ENCODE peak calls at places on chromosome 18, in five cellular contexts. Y is substantia nigra; E is H7; C is activated naive CD4-positive, alpha-beta T cell treated with anti-CD3 and anti-CD28 coated beads for 36 hours; T is activated CD8-positive, alpha-beta memory T cell treated with anti-CD3 and anti-CD28 coated beads for 1 hour. D is an unnamed sample.

GRCh38 chr18:55768255-55768654 is 180.3 kb upstream of the TCF4 start:
- DNase-seq in Y (no peak), C (no peak), T (no peak), E (peak), D (no peak)

GRCh38 chr18:38307919-38308318 is 742.3 kb upstream of the CELF4 start:
- DNase-seq in Y (no peak), C (no peak), E (no peak), T (no peak), D (no peak)

GRCh38 chr18:73842795-73843394 is 304.7 kb downstream of the FBXO15 start:
- DNase-seq in E (peak), T (no peak), C (peak), Y (peak), D (peak)

GRCh38 chr18:36149514-36150289 is 20.0 kb downstream of the ELP2 start:
- DNase-seq in E (no peak), C (no peak), T (no peak), Y (no peak), D (no peak)

GRCh38 chr18:23300211-23300887 is 152.7 kb upstream of the RIOK3 start:
- DNase-seq in T (no peak), E (no peak), C (no peak), Y (no peak), D (no peak)

GRCh38 chr18:54129448-54130134 is 94.9 kb downstream of the MBD2 start:
- DNase-seq in T (no peak), Y (no peak), C (peak), E (no peak), D (no peak)

GRCh38 chr18:44927127-44927849 is 246.6 kb downstream of the SETBP1 start:
- DNase-seq in C (no peak), E (no peak), Y (no peak), T (no peak), D (no peak)

GRCh38 chr18:39241534-39241933 is 1675.9 kb upstream of the CELF4 start:
- DNase-seq in Y (no peak), C (no peak), T (no peak), E (no peak), D (no peak)

GRCh38 chr18:48122376-48122775 is 191.9 kb upstream of the SMAD2 start:
- DNase-seq in Y (no peak), E (no peak), C (no peak), T (no peak), D (no peak)

GRCh38 chr18:23502516-23503037 is 734 bp upstream of the RMC1 start:
- DNase-seq in Y (no peak), E (no peak), C (no peak), T (no peak), D (no peak)

GRCh38 chr18:48952287-48953095 is 1.7 kb upstream of the SMAD7 start:
- DNase-seq in T (no peak), C (peak), E (peak), Y (peak), D (no peak)

GRCh38 chr18:50656841-50657470 is 97.1 kb downstream of the MAPK4 start:
- DNase-seq in E (no peak), Y (no peak), C (no peak), T (no peak), D (no peak)

GRCh38 chr18:9779630-9780029 is 71.5 kb downstream of the RAB31 start:
- DNase-seq in T (no peak), Y (no peak), E (no peak), C (no peak), D (no peak)

GRCh38 chr18:56175309-56175708 is 463.1 kb downstream of the TXNL1 start:
- DNase-seq in E (no peak), T (no peak), C (no peak), Y (no peak), D (no peak)